ENCODE peak calls at places on chromosomes 16 and 17, in four cellular contexts. L is PC-9, O is GM23338, K is prostate gland. Q is an unnamed sample.

GRCh38 chr16:57694556-57695377 is at the start of gene DRC7:
- DNase-seq in L (no peak), O (peak), K (no peak), Q (peak)

GRCh38 chr16:14249291-14250032 is 178.3 kb downstream of the MRTFB start:
- DNase-seq in O (peak), K (no peak), L (no peak), Q (peak)

GRCh38 chr16:69721441-69721957 is 4.9 kb downstream of the NQO1 start:
- DNase-seq in O (no peak), L (no peak), K (no peak), Q (no peak)

GRCh38 chr17:66443601-66444000 is 141.2 kb downstream of the PRKCA start:
- DNase-seq in L (no peak), O (no peak), K (no peak), Q (no peak)

GRCh38 chr17:68698761-68699160 is 97.6 kb upstream of the FAM20A start:
- DNase-seq in L (no peak), O (no peak), K (no peak), Q (no peak)

GRCh38 chr16:17345043-17345442 is 125.7 kb downstream of the XYLT1 start:
- DNase-seq in O (no peak), K (peak), L (no peak), Q (no peak)

GRCh38 chr17:39775075-39775474 is 37.3 kb downstream of the GRB7 start:
- DNase-seq in K (no peak), O (no peak), L (no peak), Q (no peak)

GRCh38 chr16:9033125-9033830 is 58.2 kb upstream of the HAPSTR1 start:
- DNase-seq in L (peak), O (peak), K (peak), Q (peak)

GRCh38 chr17:76446449-76447231 is 6.3 kb downstream of the UBE2O start:
- DNase-seq in L (peak), O (peak), K (no peak), Q (no peak)

GRCh38 chr17:41655611-41656111 is 31.3 kb upstream of the KRT17 start:
- DNase-seq in O (peak), K (peak), L (peak), Q (peak)

GRCh38 chr17:16259926-16260325 is 42.9 kb downstream of the PIGL start:
- DNase-seq in K (no peak), L (no peak), O (no peak), Q (no peak)

GRCh38 chr17:65320856-65321255 is 183.7 kb downstream of the RGS9 start:
- DNase-seq in K (no peak), O (no peak), L (no peak), Q (no peak)

GRCh38 chr17:1574697-1575471 is 12.3 kb upstream of the PITPNA start:
- DNase-seq in L (no peak), K (no peak), O (peak), Q (no peak)

GRCh38 chr16:9351440-9351839 is 260.0 kb downstream of the HAPSTR1 start:
- DNase-seq in L (no peak), K (no peak), O (no peak), Q (no peak)

GRCh38 chr17:3759597-3760216 is 36.0 kb downstream of the HASPIN start:
- DNase-seq in O (no peak), L (no peak), K (no peak), Q (no peak)

GRCh38 chr17:76901542-76902197 is 33.5 kb downstream of the MGAT5B start:
- DNase-seq in L (no peak), O (no peak), K (peak), Q (no peak)

GRCh38 chr17:66524848-66525247 is 222.4 kb downstream of the PRKCA start:
- DNase-seq in L (no peak), O (no peak), K (no peak), Q (no peak)

GRCh38 chr17:71461504-71462197 is 659.2 kb upstream of the SOX9 start:
- DNase-seq in K (no peak), L (no peak), O (no peak), Q (no peak)

GRCh38 chr17:78263736-78264340 is 32.4 kb downstream of the TMEM235 start:
- DNase-seq in K (no peak), O (no peak), L (no peak), Q (no peak)

GRCh38 chr16:19095699-19096098 is 18.1 kb upstream of the ITPRIPL2 start:
- DNase-seq in O (peak), K (no peak), L (peak), Q (no peak)

GRCh38 chr17:44564429-44564828 is 7.1 kb downstream of the FZD2 start:
- DNase-seq in L (no peak), K (no peak), O (peak), Q (no peak)
- TF ChIP-seq CTCF in L (no peak), K (no peak), O (peak), Q (no peak)

DNA sequence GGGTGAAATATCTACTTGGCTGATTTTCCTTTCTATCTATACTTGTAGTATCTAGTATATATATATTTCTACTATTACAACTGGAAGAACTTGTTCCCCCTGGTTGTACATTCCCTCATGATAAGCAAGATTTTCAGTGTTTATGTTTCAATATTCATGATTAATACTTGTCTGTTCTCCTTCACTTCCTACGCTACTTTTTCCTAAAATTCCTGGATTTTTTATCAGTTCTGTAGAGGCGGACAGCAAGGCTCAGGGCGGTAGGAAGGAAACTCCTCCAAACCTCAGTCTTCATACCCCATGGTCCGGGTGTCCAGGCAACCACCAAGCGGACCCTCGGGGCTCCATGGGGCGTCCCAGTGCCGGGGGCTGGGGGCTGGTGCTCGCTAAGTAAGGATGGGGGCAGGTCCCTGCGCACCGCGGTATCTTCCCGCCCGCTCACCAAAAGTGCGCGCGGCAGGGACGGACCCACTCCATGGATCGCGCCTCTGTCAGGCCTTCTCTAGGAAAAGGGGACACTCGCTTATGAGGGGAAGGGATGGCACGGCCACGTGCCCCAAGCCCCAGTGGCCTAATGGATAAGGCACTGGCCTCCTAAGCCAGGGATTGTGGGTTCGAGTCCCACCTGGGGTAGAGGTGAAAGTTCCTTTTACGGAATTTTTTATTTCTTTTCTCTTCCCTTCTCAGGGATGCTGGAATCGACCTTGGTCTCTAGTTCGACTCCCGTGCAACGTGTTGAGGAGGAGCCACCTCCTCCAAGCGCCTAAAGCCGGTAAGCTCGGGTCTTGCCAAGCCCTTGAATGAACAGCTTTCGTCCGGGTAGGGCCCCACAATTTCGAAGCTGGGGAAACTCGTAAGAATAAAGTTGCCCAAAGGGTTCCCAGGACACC is 13.2 kb downstream of the ATP5PD start:
- DNase-seq in O (peak), L (peak), K (peak), Q (peak)
- TF ChIP-seq CTCF in O (no peak), L (no peak), K (no peak), Q (no peak)

GRCh38 chr16:90057738-90058173 is 19.4 kb downstream of the PRDM7 start:
- DNase-seq in O (no peak), L (no peak), K (no peak), Q (no peak)

DNA sequence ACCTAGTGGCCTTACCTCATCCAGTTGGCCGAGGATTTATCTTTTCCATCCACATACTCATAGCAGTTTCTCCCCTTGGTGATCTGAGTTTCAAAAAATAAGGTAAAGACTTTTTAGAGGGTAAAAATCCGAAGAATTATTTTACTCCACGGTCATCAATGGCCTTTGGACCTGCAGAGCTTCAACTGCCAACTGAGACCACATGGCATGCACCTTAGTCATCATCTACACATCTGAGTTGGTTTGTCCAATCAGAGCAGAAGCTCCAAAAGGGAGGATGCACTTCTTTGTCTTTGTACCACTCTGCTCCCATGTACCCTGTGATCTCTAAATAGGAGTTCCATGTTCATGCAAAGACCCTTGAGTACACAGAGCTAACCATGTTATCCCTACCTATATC is 15.7 kb downstream of the PRDM7 start:
- DNase-seq in L (no peak), K (no peak), O (no peak), Q (no peak)
- TF ChIP-seq CTCF in L (no peak), K (no peak), O (no peak), Q (no peak)

GRCh38 chr17:69716571-69716970 is 302.1 kb downstream of the MAP2K6 start:
- DNase-seq in O (no peak), K (no peak), L (no peak), Q (no peak)
- TF ChIP-seq CTCF in O (no peak), K (no peak), L (no peak), Q (no peak)

DNA sequence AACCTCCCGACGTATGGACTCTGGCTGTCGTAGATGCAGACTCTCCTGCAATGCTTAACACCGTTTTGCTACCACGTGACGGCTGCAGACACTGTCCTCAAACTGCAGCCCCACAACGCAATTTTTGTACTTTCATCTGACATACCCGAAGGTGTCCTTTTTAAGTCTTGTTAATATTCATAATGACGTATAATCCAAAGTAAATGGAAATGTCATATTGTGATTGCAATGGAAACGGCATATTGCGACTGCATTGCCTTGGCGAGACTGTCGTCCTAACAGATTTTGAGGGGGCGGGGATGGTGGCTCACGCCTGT is 79.3 kb upstream of the TBC1D3K start:
- DNase-seq in O (no peak), L (no peak), K (no peak), Q (no peak)
- TF ChIP-seq CTCF in O (no peak), L (no peak), K (no peak), Q (peak)

GRCh38 chr17:8417806-8418205 is 17.9 kb upstream of the NDEL1 start:
- DNase-seq in O (no peak), L (no peak), K (no peak), Q (no peak)

GRCh38 chr17:8420041-8420934 is 15.4 kb upstream of the NDEL1 start:
- DNase-seq in K (no peak), O (no peak), L (peak), Q (no peak)

GRCh38 chr17:8418471-8418870 is 17.2 kb upstream of the NDEL1 start:
- DNase-seq in K (no peak), O (no peak), L (no peak), Q (no peak)

GRCh38 chr17:8419305-8419704 is 16.4 kb upstream of the NDEL1 start:
- DNase-seq in L (no peak), K (no peak), O (no peak), Q (no peak)

DNA sequence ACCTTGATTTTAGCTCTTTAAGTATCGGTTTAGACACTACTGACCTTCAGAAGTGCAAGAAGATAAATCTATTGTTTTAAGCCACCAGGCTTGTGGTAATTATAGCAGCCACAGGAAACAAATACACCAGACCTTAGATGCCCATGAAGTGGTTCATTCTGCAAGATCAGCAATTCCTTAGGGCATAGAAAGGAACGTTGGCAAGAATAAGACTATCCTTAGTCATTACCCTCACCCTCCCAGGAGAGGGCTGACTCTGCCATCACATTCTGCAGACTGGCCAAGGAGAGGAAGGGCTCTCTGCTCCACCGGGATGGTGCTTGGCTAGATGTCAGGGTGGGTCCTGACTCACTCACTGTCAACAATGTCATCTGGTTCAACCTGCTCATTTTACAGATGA is 14.1 kb upstream of the NDEL1 start:
- DNase-seq in O (no peak), K (no peak), L (no peak), Q (no peak)
- TF ChIP-seq CTCF in O (peak), K (no peak), L (no peak), Q (no peak)

DNA sequence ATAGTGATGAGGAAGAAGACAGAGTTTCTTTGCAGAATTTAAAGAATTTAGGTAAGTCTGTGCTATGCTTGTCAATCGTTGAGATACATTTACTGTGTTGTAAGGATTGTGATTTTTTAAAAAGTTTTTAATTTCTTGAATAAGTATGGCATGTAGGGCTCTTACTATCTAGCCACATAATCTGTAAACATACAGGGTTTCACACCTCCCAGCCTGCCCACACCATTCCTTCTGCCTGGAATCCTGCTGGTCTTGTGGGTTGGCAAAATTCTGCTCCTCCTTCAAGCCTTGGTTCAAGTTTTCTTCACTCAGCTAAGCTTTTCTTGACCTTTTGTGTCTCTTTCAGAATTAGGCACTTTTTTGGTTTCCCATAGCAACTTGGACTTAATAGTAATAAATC is 7.5 kb downstream of the ZNHIT3 start:
- DNase-seq in L (no peak), O (no peak), K (no peak), Q (no peak)
- TF ChIP-seq CTCF in L (no peak), O (no peak), K (no peak), Q (no peak)

GRCh38 chr17:30299000-30299399 is 7.3 kb upstream of the BLMH start:
- DNase-seq in K (no peak), O (no peak), L (no peak), Q (no peak)
- TF ChIP-seq CTCF in K (no peak), O (peak), L (peak), Q (no peak)